ENCODE peak calls at places on chromosome X, in five cellular contexts. N is neural progenitor cell, T is cardiac fibroblast, J is fibroblast of pulmonary artery, F is stomach. L is an unnamed sample.

GRCh38 chrX:149284616-149285015 is 220.5 kb downstream of the IDS start:
- DNase-seq in J (no peak), N (no peak), F (no peak), T (peak; percentile 13), L (no peak)

GRCh38 chrX:22081475-22082092 is 49.5 kb downstream of the PHEX start:
- DNase-seq in N (peak; percentile 67), F (peak; percentile 51), T (peak; percentile 71), J (peak; percentile 69), L (peak; percentile 61)

GRCh38 chrX:104697264-104697663 is 131.3 kb downstream of the IL1RAPL2 start:
- DNase-seq in N (no peak), J (no peak), T (no peak), F (no peak), L (no peak)

GRCh38 chrX:140723251-140723650 is 13.7 kb downstream of the LINC00632 start:
- DNase-seq in J (peak; percentile 23), N (peak; percentile 12), T (no peak), F (no peak), L (peak; percentile 18)

GRCh38 chrX:12901486-12901885 is 4.9 kb upstream of the TLR8 start:
- DNase-seq in J (peak; percentile 62), T (peak; percentile 60), N (peak; percentile 56), F (peak; percentile 73), L (peak; percentile 43)

GRCh38 chrX:122218666-122219065 is 965.4 kb upstream of the GRIA3 start:
- DNase-seq in T (no peak), F (no peak), N (no peak), J (no peak), L (no peak)

GRCh38 chrX:14802943-14803710 is 69.7 kb downstream of the FANCB start:
- DNase-seq in N (no peak), J (peak; percentile 46), T (peak; percentile 30), F (no peak), L (peak; percentile 83)

GRCh38 chrX:136304493-136304892 is 3.7 kb downstream of the ADGRG4 start:
- DNase-seq in F (no peak), T (peak; percentile 1), J (no peak), N (no peak), L (no peak)

GRCh38 chrX:141638601-141639000 is 49.1 kb downstream of the SPANXA2 start:
- DNase-seq in T (no peak), F (no peak), N (no peak), J (no peak), L (no peak)

GRCh38 chrX:74437530-74437929 is 16.2 kb downstream of the SLC16A2 start:
- DNase-seq in N (no peak), T (no peak), F (no peak), J (no peak), L (no peak)

GRCh38 chrX:21798677-21799219 is 40.7 kb upstream of the MBTPS2 start:
- DNase-seq in N (no peak), F (peak; percentile 26), J (peak; percentile 40), T (peak; percentile 81), L (no peak)

GRCh38 chrX:154526901-154527675 is 11.1 kb upstream of the FAM3A start:
- DNase-seq in F (peak; percentile 76), T (peak; percentile 74), N (peak; percentile 88), J (peak; percentile 82), L (peak; percentile 74)

GRCh38 chrX:119502727-119503483 is 34.7 kb downstream of the SLC25A5 start:
- DNase-seq in F (peak; percentile 71), J (peak; percentile 31), T (peak; percentile 60), N (no peak), L (peak; percentile 59)

GRCh38 chrX:29858714-29859113 is 356.6 kb upstream of the MAGEB2 start:
- DNase-seq in J (peak; percentile 13), N (no peak), F (no peak), T (peak; percentile 47), L (peak; percentile 20)

GRCh38 chrX:14697453-14697852 is 168.1 kb downstream of the GLRA2 start:
- DNase-seq in T (peak; percentile 25), J (peak; percentile 15), N (peak; percentile 55), F (peak; percentile 28), L (no peak)

GRCh38 chrX:134513091-134513490 is 53.1 kb downstream of the HPRT1 start:
- DNase-seq in J (no peak), T (peak; percentile 22), N (no peak), F (no peak), L (no peak)

GRCh38 chrX:88439935-88440334 is 307.1 kb upstream of the CPXCR1 start:
- DNase-seq in T (no peak), J (no peak), N (no peak), F (no peak), L (no peak)

GRCh38 chrX:154515803-154516654 is at the start of gene FAM3A:
- DNase-seq in T (peak; percentile 86), F (peak; percentile 93), N (peak; percentile 93), J (peak; percentile 91), L (peak; percentile 86)

GRCh38 chrX:135112096-135112729 is 8.1 kb downstream of the ETDB start:
- DNase-seq in J (peak; percentile 53), N (peak; percentile 31), T (peak; percentile 53), F (no peak), L (peak; percentile 17)

GRCh38 chrX:97000682-97001393 is 117.1 kb downstream of the RPA4 start:
- DNase-seq in F (no peak), J (no peak), T (no peak), N (no peak), L (no peak)

GRCh38 chrX:13894888-13895564 is 78.1 kb upstream of the GPM6B start:
- DNase-seq in J (no peak), F (no peak), T (peak; percentile 74), N (no peak), L (peak; percentile 11)

GRCh38 chrX:109537324-109537665 is 651 bp downstream of the NXT2 start:
- DNase-seq in T (peak; percentile 89), J (peak; percentile 87), F (peak; percentile 49), N (no peak), L (peak; percentile 78)

GRCh38 chrX:97846228-97846627 is 962.5 kb downstream of the RPA4 start:
- DNase-seq in T (no peak), F (no peak), J (no peak), N (no peak), L (no peak)

GRCh38 chrX:136260801-136261200 is 9.6 kb upstream of the MAP7D3 start:
- DNase-seq in T (peak; percentile 83), J (peak; percentile 66), F (no peak), N (no peak), L (peak; percentile 77)

GRCh38 chrX:35276115-35276514 is 333.5 kb downstream of the FAM47B start:
- DNase-seq in N (no peak), F (no peak), T (no peak), J (no peak), L (no peak)

GRCh38 chrX:107677909-107678308 is 49.6 kb downstream of the PRPS1 start:
- DNase-seq in J (peak; percentile 16), F (no peak), T (no peak), N (no peak), L (no peak)

GRCh38 chrX:20362268-20363002 is 95.7 kb upstream of the RPS6KA3 start:
- DNase-seq in J (peak; percentile 55), N (peak; percentile 1), F (no peak), T (peak; percentile 64), L (peak; percentile 53)

GRCh38 chrX:39725928-39726619 is 371.7 kb downstream of the BCOR start:
- DNase-seq in T (peak; percentile 85), F (no peak), J (peak; percentile 93), N (no peak), L (peak; percentile 91)

GRCh38 chrX:63128509-63128908 is 222.6 kb downstream of the SPIN4 start:
- DNase-seq in J (peak; percentile 4), N (no peak), F (no peak), T (peak; percentile 53), L (peak; percentile 4)

GRCh38 chrX:1525583-1526355 is 11.2 kb downstream of the P2RY8 start:
- DNase-seq in J (no peak), T (no peak), F (no peak), N (no peak), L (no peak)

GRCh38 chrX:134177527-134177926 is 59.5 kb upstream of the CCDC160 start:
- DNase-seq in J (no peak), F (no peak), N (peak; percentile 43), T (no peak), L (no peak)

GRCh38 chrX:56462389-56462788 is 101.0 kb upstream of the UBQLN2 start:
- DNase-seq in F (no peak), T (no peak), N (no peak), J (peak; percentile 3), L (no peak)

GRCh38 chrX:38260231-38260630 is 39.6 kb upstream of the SRPX start:
- DNase-seq in F (no peak), N (peak; percentile 39), J (peak; percentile 21), T (peak; percentile 33), L (no peak)

GRCh38 chrX:103573205-103573604 is 12.1 kb upstream of the TCEAL4 start:
- DNase-seq in T (no peak), F (no peak), N (no peak), J (no peak), L (no peak)

GRCh38 chrX:150365953-150366911 is 3.1 kb downstream of the MAMLD1 start:
- DNase-seq in T (peak; percentile 43), F (no peak), J (peak; percentile 51), N (peak; percentile 75), L (peak; percentile 38)
- TF ChIP-seq CTCF in T (peak; percentile 22), F (no peak), J (peak; percentile 30), N (peak; percentile 16), L (peak; percentile 10)

GRCh38 chrX:130085551-130085986 is 24.7 kb downstream of the ELF4 start:
- DNase-seq in N (no peak), T (peak; percentile 33), F (no peak), J (peak; percentile 43), L (peak; percentile 73)
- H3K4me3 ChIP-seq in N (no peak overlapping the region), T (no peak overlapping the region), F (no peak overlapping the region), J (no peak overlapping the region), L (no peak overlapping the region)

GRCh38 chrX:17590892-17591740 is 146.2 kb upstream of the SCML1 start:
- DNase-seq in T (peak; percentile 80), N (peak; percentile 65), F (peak; percentile 65), J (peak; percentile 77), L (peak; percentile 82)
- TF ChIP-seq CTCF in T (peak; percentile 74), N (peak; percentile 64), F (peak; percentile 47), J (peak; percentile 79), L (peak; percentile 79)

GRCh38 chrX:64976673-64977040 is 407 bp upstream of the ZC4H2 start:
- DNase-seq in N (peak; percentile 48), T (no peak), J (no peak), F (no peak), L (no peak)

GRCh38 chrX:64975491-64975890 is 759 bp downstream of the ZC4H2 start:
- DNase-seq in J (peak; percentile 15), N (peak; percentile 72), T (peak; percentile 15), F (peak; percentile 28), L (no peak)

GRCh38 chrX:64977830-64978229 is 1.6 kb upstream of the ZC4H2 start:
- DNase-seq in N (no peak), F (no peak), T (peak; percentile 37), J (no peak), L (no peak)

GRCh38 chrX:64975989-64976672 is at the start of gene ZC4H2:
- DNase-seq in F (peak; percentile 75), J (peak; percentile 82), N (peak; percentile 88), T (peak; percentile 78), L (peak; percentile 70)

GRCh38 chrX:64977051-64977450 is 801 bp upstream of the ZC4H2 start:
- DNase-seq in J (no peak), F (no peak), T (no peak), N (no peak), L (no peak)
- H3K4me3 ChIP-seq in J (no peak overlapping the region), F (no peak overlapping the region), T (no peak overlapping the region), N (peak overlapping the region; percentile 68), L (no peak overlapping the region)

DNA sequence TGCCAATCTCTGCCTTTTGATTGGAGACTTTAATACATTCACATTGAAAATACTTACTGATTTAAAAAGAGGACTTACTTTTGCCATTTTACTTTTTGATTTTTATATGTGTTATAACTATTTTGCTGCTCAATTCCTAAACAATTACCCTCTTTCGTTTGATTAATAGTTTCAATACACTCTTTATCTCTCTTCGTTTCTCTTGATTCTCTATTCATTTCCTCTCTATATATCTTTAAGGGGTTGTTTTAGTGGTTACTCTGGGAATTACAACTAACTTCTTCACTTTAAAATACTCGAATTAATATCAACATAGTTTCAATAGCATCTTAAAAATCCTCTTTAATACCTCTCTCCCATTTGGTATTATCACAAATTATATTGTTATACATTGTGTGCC is 116.6 kb downstream of the PTCHD1 start:
- DNase-seq in T (no peak), F (no peak), J (no peak), N (no peak), L (no peak)
- TF ChIP-seq CTCF in T (no peak), F (no peak), J (no peak), N (peak; percentile 19), L (no peak)

L was measured in AG10803.